ENCODE peak calls at places on chromosome 22, in eight cellular contexts. H is GM13976; N is foreskin fibroblast; E is anterior cingulate cortex; G is stimulated activated CD8-positive, alpha-beta memory T cell treated with anti-CD3 and anti-CD28 coated beads, Interleukin-12 subunit alpha, Interleukin-12 subunit beta, amount 100 ng/mL, for 4 hours; I is HAP-1; Q is fibroblast of villous mesenchyme; X is transverse colon. T is an unnamed sample.

GRCh38 chr22:24482586-24482985 is 12.5 kb upstream of the UPB1 start:
- DNase-seq in H (no peak), N (peak; percentile 58), E (no peak), G (no peak), I (no peak), Q (peak; percentile 80), X (no peak), T (no peak)

GRCh38 chr22:37979782-37980181 is 4.6 kb downstream of the SOX10 start:
- DNase-seq in H (no peak), N (no peak), E (no peak), G (no peak), I (no peak), Q (no peak), X (no peak), T (no peak)

GRCh38 chr22:49392247-49392646 is 435.4 kb downstream of the BRD1 start:
- DNase-seq in H (no peak), N (no peak), E (no peak), G (no peak), I (no peak), Q (no peak), X (no peak), T (no peak)

GRCh38 chr22:19304547-19304946 is 13.0 kb upstream of the CLTCL1 start:
- DNase-seq in H (no peak), N (no peak), E (no peak), G (no peak), I (no peak), Q (no peak), X (no peak), T (no peak)

GRCh38 chr22:42052765-42053164 is 17.8 kb downstream of the NAGA start:
- DNase-seq in H (no peak), N (no peak), E (no peak), G (no peak), I (no peak), Q (no peak), X (no peak), T (no peak)

GRCh38 chr22:37345863-37346514 is 63.7 kb downstream of the CYTH4 start:
- DNase-seq in H (no peak), N (peak; percentile 96), E (no peak), G (no peak), I (no peak), Q (peak; percentile 97), X (peak; percentile 14), T (no peak)

GRCh38 chr22:44586337-44586990 is 88.4 kb upstream of the RTL6 start:
- DNase-seq in H (no peak), N (no peak), E (no peak), G (no peak), I (no peak), Q (no peak), X (no peak), T (no peak)

GRCh38 chr22:37197451-37198289 is 9.6 kb upstream of the C1QTNF6 start:
- DNase-seq in H (no peak), N (peak; percentile 65), E (no peak), G (no peak), I (no peak), Q (peak; percentile 91), X (peak; percentile 72), T (no peak)

GRCh38 chr22:43272301-43272700 is 70.9 kb downstream of the SCUBE1 start:
- DNase-seq in H (no peak), N (no peak), E (no peak), G (no peak), I (no peak), Q (peak; percentile 40), X (no peak), T (no peak)

GRCh38 chr22:45120931-45121330 is 42.8 kb upstream of the NUP50 start:
- DNase-seq in H (no peak), N (no peak), E (no peak), G (no peak), I (no peak), Q (peak; percentile 72), X (no peak), T (no peak)

GRCh38 chr22:43313497-43314474 is 29.4 kb downstream of the SCUBE1 start:
- DNase-seq in H (no peak), N (no peak), E (no peak), G (no peak), I (peak; percentile 34), Q (peak; percentile 68), X (peak; percentile 31), T (no peak)

GRCh38 chr22:38871360-38872171 is 450 bp downstream of the CBX6 start:
- DNase-seq in H (peak; percentile 51), N (peak; percentile 54), E (no peak), G (no peak), I (no peak), Q (peak; percentile 20), X (no peak), T (no peak)

GRCh38 chr22:49040111-49040510 is 787.6 kb downstream of the BRD1 start:
- DNase-seq in H (no peak), N (no peak), E (no peak), G (no peak), I (no peak), Q (no peak), X (no peak), T (no peak)

GRCh38 chr22:36419177-36419911 is 31.6 kb upstream of the MYH9 start:
- DNase-seq in H (no peak), N (peak; percentile 86), E (no peak), G (no peak), I (peak; percentile 52), Q (peak; percentile 100), X (peak; percentile 67), T (no peak)

GRCh38 chr22:22694106-22694505 is 49.7 kb downstream of the GGTLC2 start:
- DNase-seq in H (no peak), N (no peak), E (no peak), G (no peak), I (no peak), Q (no peak), X (no peak), T (no peak)

GRCh38 chr22:50014655-50015401 is 2.3 kb upstream of the IL17REL start:
- DNase-seq in H (no peak), N (no peak), E (no peak), G (no peak), I (no peak), Q (no peak), X (peak; percentile 5), T (no peak)

GRCh38 chr22:23606204-23607131 is 25.7 kb downstream of the DRICH1 start:
- DNase-seq in H (no peak), N (no peak), E (no peak), G (no peak), I (no peak), Q (no peak), X (no peak), T (no peak)

T was measured in neuronal stem cell.